ENCODE peak calls at places on chromosomes 13 and 19, in eight cellular contexts. One of them, this sample, is unnamed. For H3K9me3, the result is how much of the 10 kb centered on the place peaks cover.

GRCh38 chr13:110109910-110110309 is 197.0 kb downstream of the COL4A1 start:
- DNase-seq in ovary: peak
- DNase-seq in H1: no peak
- DNase-seq in A549: no peak
- DNase-seq in tibial nerve: no peak
- DNase-seq in transverse colon: peak
- DNase-seq in stomach: no peak
- DNase-seq in GM12878: no peak
- DNase-seq in this sample: peak

GRCh38 chr13:40121711-40122110 is 466.2 kb downstream of the COG6 start:
- DNase-seq in ovary: no peak
- DNase-seq in H1: no peak
- DNase-seq in A549: no peak
- DNase-seq in tibial nerve: no peak
- DNase-seq in transverse colon: no peak
- DNase-seq in stomach: no peak
- DNase-seq in GM12878: no peak
- DNase-seq in this sample: no peak

GRCh38 chr13:76672422-76672821 is 213.8 kb downstream of the KCTD12 start:
- DNase-seq in ovary: peak
- DNase-seq in H1: no peak
- DNase-seq in A549: no peak
- DNase-seq in tibial nerve: no peak
- DNase-seq in transverse colon: no peak
- DNase-seq in stomach: no peak
- DNase-seq in GM12878: no peak
- DNase-seq in this sample: no peak

GRCh38 chr13:112103971-112104872 is 37.3 kb downstream of the SOX1 start:
- DNase-seq in ovary: no peak
- DNase-seq in H1: peak
- DNase-seq in A549: no peak
- DNase-seq in tibial nerve: no peak
- DNase-seq in transverse colon: no peak
- DNase-seq in stomach: no peak
- DNase-seq in GM12878: no peak
- DNase-seq in this sample: no peak

GRCh38 chr13:64778002-64778401 is 2452.1 kb downstream of the PCDH9 start:
- DNase-seq in ovary: no peak
- DNase-seq in H1: no peak
- DNase-seq in A549: no peak
- DNase-seq in tibial nerve: no peak
- DNase-seq in transverse colon: no peak
- DNase-seq in stomach: no peak
- DNase-seq in GM12878: no peak
- DNase-seq in this sample: no peak

GRCh38 chr19:12723383-12723642 is 419 bp downstream of the TNPO2 start:
- DNase-seq in ovary: no peak
- DNase-seq in H1: no peak
- DNase-seq in A549: no peak
- DNase-seq in tibial nerve: no peak
- DNase-seq in transverse colon: no peak
- DNase-seq in stomach: no peak
- DNase-seq in GM12878: no peak
- DNase-seq in this sample: no peak

GRCh38 chr19:18589380-18590272 is 1.0 kb downstream of the REX1BD start:
- DNase-seq in ovary: peak
- DNase-seq in H1: peak
- DNase-seq in A549: peak
- DNase-seq in tibial nerve: no peak
- DNase-seq in transverse colon: peak
- DNase-seq in stomach: peak
- DNase-seq in GM12878: no peak
- DNase-seq in this sample: peak

GRCh38 chr13:20231839-20232555 is at the start of gene GJB6:
- DNase-seq in ovary: no peak
- DNase-seq in H1: peak
- DNase-seq in A549: no peak
- DNase-seq in tibial nerve: no peak
- DNase-seq in transverse colon: peak
- DNase-seq in stomach: peak
- DNase-seq in GM12878: no peak
- DNase-seq in this sample: peak

GRCh38 chr13:21579754-21580316 is 24.1 kb downstream of the MICU2 start:
- DNase-seq in ovary: no peak
- DNase-seq in H1: no peak
- DNase-seq in A549: no peak
- DNase-seq in tibial nerve: no peak
- DNase-seq in transverse colon: no peak
- DNase-seq in stomach: no peak
- DNase-seq in GM12878: peak
- DNase-seq in this sample: no peak

GRCh38 chr19:40717880-40718773 is 1.2 kb downstream of the ITPKC start:
- DNase-seq in ovary: peak
- DNase-seq in H1: no peak
- DNase-seq in A549: peak
- DNase-seq in tibial nerve: no peak
- DNase-seq in transverse colon: peak
- DNase-seq in stomach: no peak
- DNase-seq in GM12878: no peak
- DNase-seq in this sample: peak

GRCh38 chr13:43785681-43786471 is 896 bp downstream of the ENOX1 start:
- DNase-seq in ovary: peak
- DNase-seq in H1: no peak
- DNase-seq in A549: peak
- DNase-seq in tibial nerve: peak
- DNase-seq in transverse colon: peak
- DNase-seq in stomach: peak
- DNase-seq in GM12878: no peak
- DNase-seq in this sample: peak

GRCh38 chr19:45471866-45472556 is 4.2 kb downstream of the FOSB start:
- DNase-seq in ovary: no peak
- DNase-seq in H1: no peak
- DNase-seq in A549: no peak
- DNase-seq in tibial nerve: no peak
- DNase-seq in transverse colon: no peak
- DNase-seq in stomach: no peak
- DNase-seq in GM12878: no peak
- DNase-seq in this sample: no peak

GRCh38 chr13:96238241-96238640 is 148.3 kb downstream of the HS6ST3 start:
- DNase-seq in ovary: no peak
- DNase-seq in H1: no peak
- DNase-seq in A549: no peak
- DNase-seq in tibial nerve: no peak
- DNase-seq in transverse colon: no peak
- DNase-seq in stomach: no peak
- DNase-seq in GM12878: no peak
- DNase-seq in this sample: no peak

GRCh38 chr13:99652901-99653300 is 151.6 kb downstream of the TM9SF2 start:
- DNase-seq in ovary: no peak
- DNase-seq in H1: no peak
- DNase-seq in A549: no peak
- DNase-seq in tibial nerve: no peak
- DNase-seq in transverse colon: no peak
- DNase-seq in stomach: no peak
- DNase-seq in GM12878: no peak
- DNase-seq in this sample: no peak

GRCh38 chr19:1313695-1314613 is 28.3 kb downstream of the EFNA2 start:
- DNase-seq in ovary: no peak
- DNase-seq in H1: peak
- DNase-seq in A549: no peak
- DNase-seq in tibial nerve: no peak
- DNase-seq in transverse colon: no peak
- DNase-seq in stomach: no peak
- DNase-seq in GM12878: no peak
- DNase-seq in this sample: no peak

GRCh38 chr19:1311543-1312091 is 25.9 kb downstream of the EFNA2 start:
- DNase-seq in ovary: no peak
- DNase-seq in H1: no peak
- DNase-seq in A549: no peak
- DNase-seq in tibial nerve: no peak
- DNase-seq in transverse colon: no peak
- DNase-seq in stomach: no peak
- DNase-seq in GM12878: no peak
- DNase-seq in this sample: no peak

GRCh38 chr19:1315470-1316166 is 29.9 kb downstream of the EFNA2 start:
- DNase-seq in ovary: peak
- DNase-seq in H1: no peak
- DNase-seq in A549: peak
- DNase-seq in tibial nerve: no peak
- DNase-seq in transverse colon: peak
- DNase-seq in stomach: peak
- DNase-seq in GM12878: no peak
- DNase-seq in this sample: peak

GRCh38 chr19:1310853-1311180 is 25.1 kb downstream of the EFNA2 start:
- DNase-seq in ovary: no peak
- DNase-seq in H1: no peak
- DNase-seq in A549: no peak
- DNase-seq in tibial nerve: no peak
- DNase-seq in transverse colon: no peak
- DNase-seq in stomach: no peak
- DNase-seq in GM12878: no peak
- DNase-seq in this sample: no peak

DNA sequence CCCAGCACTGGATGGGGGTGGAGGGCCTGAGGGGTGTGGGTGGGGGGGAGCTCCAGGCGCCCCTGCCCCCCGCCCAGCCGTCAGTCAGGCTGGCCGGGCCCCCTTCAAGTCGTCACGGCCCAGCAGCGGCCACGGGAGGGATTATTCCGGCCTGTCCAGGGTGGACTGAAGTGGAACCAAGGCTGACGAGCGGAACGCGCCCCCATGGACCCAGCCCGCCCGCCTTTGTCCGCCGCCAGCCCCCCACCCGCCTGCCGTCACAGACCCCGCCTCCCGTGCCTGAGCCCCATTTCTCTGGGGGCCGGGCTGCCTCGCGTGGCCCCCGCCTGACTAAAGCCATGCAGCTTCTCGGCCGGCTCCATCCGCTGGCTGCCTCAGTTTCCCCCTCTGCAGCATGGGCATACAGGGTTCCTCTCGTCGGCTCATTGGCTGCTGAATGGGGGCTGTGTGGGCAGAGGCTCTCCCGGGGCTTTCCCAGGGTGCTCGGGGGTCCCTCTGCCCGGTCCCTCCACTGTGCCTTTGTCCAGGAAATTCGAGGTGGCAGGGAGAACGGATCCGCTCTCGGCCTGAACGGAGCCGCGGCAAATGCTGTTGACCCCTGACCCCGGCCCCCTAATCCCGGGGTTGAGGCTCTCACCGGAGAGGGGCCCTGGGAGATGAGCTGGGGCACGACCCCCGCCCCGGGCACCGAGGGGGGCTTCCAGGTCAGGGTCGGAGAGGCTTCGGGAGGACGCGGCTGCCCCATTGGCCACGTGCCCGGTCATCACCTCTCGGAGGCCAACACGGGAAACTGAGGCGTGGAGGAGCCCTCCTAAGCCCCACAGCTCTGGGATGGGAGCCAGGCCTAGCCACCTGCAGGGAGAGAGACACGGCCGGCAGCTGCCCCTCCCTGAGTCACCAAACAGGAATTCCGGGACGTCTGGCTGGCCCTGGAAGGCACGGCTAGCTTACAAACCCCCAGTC is 27.3 kb downstream of the EFNA2 start:
- DNase-seq in ovary: no peak
- DNase-seq in H1: no peak
- DNase-seq in A549: peak
- DNase-seq in tibial nerve: no peak
- DNase-seq in transverse colon: peak
- DNase-seq in stomach: no peak
- DNase-seq in GM12878: no peak
- DNase-seq in this sample: no peak
- TF ChIP-seq EP300 in ovary: no peak
- TF ChIP-seq EP300 in H1: no peak
- TF ChIP-seq EP300 in A549: no peak
- TF ChIP-seq EP300 in tibial nerve: no peak
- TF ChIP-seq EP300 in transverse colon: no peak
- TF ChIP-seq EP300 in stomach: no peak
- TF ChIP-seq EP300 in GM12878: no peak
- TF ChIP-seq EP300 in this sample: no peak

GRCh38 chr19:20051841-20052768 is 12.8 kb upstream of the ZNF682 start:
- DNase-seq in ovary: peak
- DNase-seq in H1: peak
- DNase-seq in A549: no peak
- DNase-seq in tibial nerve: peak
- DNase-seq in transverse colon: peak
- DNase-seq in stomach: peak
- DNase-seq in GM12878: peak
- DNase-seq in this sample: peak
- TF ChIP-seq POLR2A in ovary: no peak
- TF ChIP-seq POLR2A in H1: peak
- TF ChIP-seq POLR2A in A549: no peak
- TF ChIP-seq POLR2A in tibial nerve: no peak
- TF ChIP-seq POLR2A in transverse colon: peak
- TF ChIP-seq POLR2A in stomach: no peak
- TF ChIP-seq POLR2A in GM12878: no peak
- TF ChIP-seq POLR2A in this sample: peak

GRCh38 chr19:4971424-4971793 is 2.5 kb downstream of the KDM4B start:
- DNase-seq in ovary: no peak
- DNase-seq in H1: no peak
- DNase-seq in A549: no peak
- DNase-seq in tibial nerve: no peak
- DNase-seq in transverse colon: peak
- DNase-seq in stomach: peak
- DNase-seq in GM12878: no peak
- DNase-seq in this sample: no peak
- H3K9me3 ChIP-seq in ovary: under half
- H3K9me3 ChIP-seq in H1: under half
- H3K9me3 ChIP-seq in A549: under half
- H3K9me3 ChIP-seq in tibial nerve: under half
- H3K9me3 ChIP-seq in transverse colon: under half
- H3K9me3 ChIP-seq in stomach: under half
- H3K9me3 ChIP-seq in GM12878: under half
- H3K9me3 ChIP-seq in this sample: under half

GRCh38 chr19:49879243-49879960 is 1.9 kb downstream of the TBC1D17 start:
- DNase-seq in ovary: no peak
- DNase-seq in H1: no peak
- DNase-seq in A549: no peak
- DNase-seq in tibial nerve: no peak
- DNase-seq in transverse colon: no peak
- DNase-seq in stomach: no peak
- DNase-seq in GM12878: no peak
- DNase-seq in this sample: no peak

GRCh38 chr19:49881186-49881585 is 3.7 kb downstream of the TBC1D17 start:
- DNase-seq in ovary: no peak
- DNase-seq in H1: no peak
- DNase-seq in A549: no peak
- DNase-seq in tibial nerve: no peak
- DNase-seq in transverse colon: peak
- DNase-seq in stomach: no peak
- DNase-seq in GM12878: no peak
- DNase-seq in this sample: peak

GRCh38 chr19:49878744-49879070 is 1.2 kb downstream of the TBC1D17 start:
- DNase-seq in ovary: no peak
- DNase-seq in H1: no peak
- DNase-seq in A549: no peak
- DNase-seq in tibial nerve: no peak
- DNase-seq in transverse colon: no peak
- DNase-seq in stomach: no peak
- DNase-seq in GM12878: no peak
- DNase-seq in this sample: no peak

GRCh38 chr19:49881672-49882394 is 4.3 kb downstream of the TBC1D17 start:
- DNase-seq in ovary: no peak
- DNase-seq in H1: no peak
- DNase-seq in A549: no peak
- DNase-seq in tibial nerve: no peak
- DNase-seq in transverse colon: no peak
- DNase-seq in stomach: no peak
- DNase-seq in GM12878: no peak
- DNase-seq in this sample: no peak

GRCh38 chr19:49880162-49880869 is 2.8 kb downstream of the TBC1D17 start:
- DNase-seq in ovary: no peak
- DNase-seq in H1: no peak
- DNase-seq in A549: no peak
- DNase-seq in tibial nerve: no peak
- DNase-seq in transverse colon: no peak
- DNase-seq in stomach: no peak
- DNase-seq in GM12878: no peak
- DNase-seq in this sample: no peak
- TF ChIP-seq EP300 in ovary: no peak
- TF ChIP-seq EP300 in H1: no peak
- TF ChIP-seq EP300 in A549: no peak
- TF ChIP-seq EP300 in tibial nerve: no peak
- TF ChIP-seq EP300 in transverse colon: no peak
- TF ChIP-seq EP300 in stomach: no peak
- TF ChIP-seq EP300 in GM12878: no peak
- TF ChIP-seq EP300 in this sample: no peak